ENCODE peak calls at places on chromosomes 5 and 9, in seven cellular contexts. E, P, I, Y, X, A and J are unnamed samples.

GRCh38 chr5:72147601-72148000 is 40.3 kb downstream of the MAP1B start:
- DNase-seq in E (no peak), P (no peak), I (no peak), Y (no peak), X (no peak), A (no peak), J (no peak)

GRCh38 chr9:127175764-127176163 is 53.3 kb upstream of the ANGPTL2 start:
- DNase-seq in E (no peak), P (no peak), I (no peak), Y (no peak), X (no peak), A (no peak), J (no peak)

GRCh38 chr9:18848657-18849056 is 184.4 kb downstream of the SAXO1 start:
- DNase-seq in E (no peak), P (no peak), I (no peak), Y (no peak), X (no peak), A (no peak), J (no peak)

GRCh38 chr5:27387535-27388073 is 349.2 kb upstream of the CDH9 start:
- DNase-seq in E (no peak), P (no peak), I (no peak), Y (no peak), X (no peak), A (peak), J (no peak)

GRCh38 chr5:180323929-180324632 is 29.1 kb downstream of the GFPT2 start:
- DNase-seq in E (peak), P (peak), I (no peak), Y (no peak), X (no peak), A (no peak), J (no peak)

GRCh38 chr5:141603912-141604311 is 14.9 kb downstream of the DIAPH1 start:
- DNase-seq in E (no peak), P (no peak), I (no peak), Y (no peak), X (no peak), A (peak), J (no peak)

GRCh38 chr5:10288600-10289213 is 19.0 kb downstream of the CMBL start:
- DNase-seq in E (no peak), P (no peak), I (peak), Y (no peak), X (peak), A (no peak), J (peak)

GRCh38 chr9:17535176-17535575 is 43.7 kb upstream of the SH3GL2 start:
- DNase-seq in E (no peak), P (no peak), I (no peak), Y (no peak), X (no peak), A (no peak), J (no peak)

GRCh38 chr5:93431255-93431654 is 149.8 kb downstream of the NR2F1-AS1 start:
- DNase-seq in E (no peak), P (no peak), I (no peak), Y (no peak), X (no peak), A (no peak), J (no peak)

GRCh38 chr9:114177423-114178064 is 22.2 kb downstream of the COL27A1 start:
- DNase-seq in E (peak), P (no peak), I (no peak), Y (peak), X (no peak), A (no peak), J (no peak)

GRCh38 chr5:151063136-151063544 is 17.7 kb downstream of the TNIP1 start:
- DNase-seq in E (peak), P (no peak), I (no peak), Y (peak), X (no peak), A (no peak), J (no peak)

GRCh38 chr9:112130997-112131396 is 44.1 kb downstream of the SUSD1 start:
- DNase-seq in E (no peak), P (no peak), I (no peak), Y (no peak), X (no peak), A (no peak), J (no peak)

GRCh38 chr9:113611461-113612215 is 148.1 kb downstream of the RGS3 start:
- DNase-seq in E (no peak), P (no peak), I (no peak), Y (no peak), X (no peak), A (no peak), J (no peak)

GRCh38 chr9:131733601-131734061 is 6.2 kb downstream of the RAPGEF1 start:
- DNase-seq in E (peak), P (no peak), I (no peak), Y (peak), X (no peak), A (peak), J (no peak)

GRCh38 chr9:133437753-133438531 is 15.8 kb downstream of the ADAMTS13 start:
- DNase-seq in E (no peak), P (no peak), I (no peak), Y (no peak), X (no peak), A (peak), J (no peak)

GRCh38 chr5:117713585-117714198 is 1139.1 kb upstream of the SEMA6A start:
- DNase-seq in E (peak), P (no peak), I (no peak), Y (no peak), X (no peak), A (peak), J (no peak)

GRCh38 chr5:60700347-60700815 is 415 bp upstream of the DEPDC1B start:
- DNase-seq in E (peak), P (no peak), I (no peak), Y (no peak), X (no peak), A (no peak), J (peak)

GRCh38 chr5:180138976-180139730 is 67.6 kb upstream of the RNF130 start:
- DNase-seq in E (no peak), P (no peak), I (no peak), Y (no peak), X (peak), A (no peak), J (no peak)

GRCh38 chr9:82504620-82505019 is 516.0 kb downstream of the SPATA31D1 start:
- DNase-seq in E (no peak), P (no peak), I (no peak), Y (no peak), X (no peak), A (peak), J (no peak)

GRCh38 chr9:109440797-109441287 is 57.3 kb downstream of the PTPN3 start:
- DNase-seq in E (peak), P (peak), I (peak), Y (peak), X (peak), A (peak), J (peak)

GRCh38 chr5:1111727-1112289 is at the start of gene SLC12A7:
- DNase-seq in E (no peak), P (no peak), I (peak), Y (no peak), X (peak), A (peak), J (peak)

GRCh38 chr5:78641060-78641474 is 7.5 kb downstream of the LHFPL2 start:
- DNase-seq in E (no peak), P (no peak), I (no peak), Y (no peak), X (no peak), A (no peak), J (no peak)

GRCh38 chr5:66427043-66427442 is 169.2 kb upstream of the MAST4 start:
- DNase-seq in E (peak), P (no peak), I (no peak), Y (no peak), X (no peak), A (no peak), J (no peak)

GRCh38 chr9:120310035-120310434 is 269.9 kb downstream of the CDK5RAP2 start:
- DNase-seq in E (no peak), P (no peak), I (no peak), Y (no peak), X (peak), A (no peak), J (no peak)

GRCh38 chr9:125649315-125649714 is 57.7 kb downstream of the MAPKAP1 start:
- DNase-seq in E (peak), P (no peak), I (no peak), Y (peak), X (no peak), A (no peak), J (no peak)

GRCh38 chr9:108363321-108363720 is 492.5 kb downstream of the ACTL7B start:
- DNase-seq in E (no peak), P (no peak), I (no peak), Y (no peak), X (no peak), A (no peak), J (no peak)

GRCh38 chr9:135215571-135216161 is 128.2 kb downstream of the OLFM1 start:
- DNase-seq in E (no peak), P (no peak), I (no peak), Y (no peak), X (peak), A (no peak), J (peak)

GRCh38 chr9:7452378-7452777 is 347.2 kb downstream of the DMAC1 start:
- DNase-seq in E (peak), P (no peak), I (no peak), Y (peak), X (no peak), A (no peak), J (no peak)

GRCh38 chr5:75331-76320 is 16.3 kb upstream of the PLEKHG4B start:
- DNase-seq in E (no peak), P (no peak), I (no peak), Y (no peak), X (no peak), A (no peak), J (no peak)

GRCh38 chr5:176908677-176909358 is 9.7 kb upstream of the HK3 start:
- DNase-seq in E (no peak), P (no peak), I (no peak), Y (no peak), X (no peak), A (no peak), J (no peak)